ENCODE peak calls at places on chromosomes 4 and X, in seven cellular contexts. One of them, this sample, is unnamed.

GRCh38 chr4:187908079-187908501 is 87.5 kb upstream of the ZFP42 start:
- DNase-seq in hepatocyte: no peak
- DNase-seq in upper lobe of right lung: no peak
- DNase-seq in fibroblast of lung: peak
- DNase-seq in NB4: no peak
- DNase-seq in A549: peak
- DNase-seq in left lung: no peak
- DNase-seq in this sample: no peak

GRCh38 chrX:130086414-130087207 is 23.7 kb downstream of the ELF4 start:
- DNase-seq in hepatocyte: no peak
- DNase-seq in upper lobe of right lung: no peak
- DNase-seq in fibroblast of lung: no peak
- DNase-seq in NB4: peak
- DNase-seq in A549: no peak
- DNase-seq in left lung: peak
- DNase-seq in this sample: peak

GRCh38 chr4:74545488-74545887 is 100.6 kb downstream of the AREG start:
- DNase-seq in hepatocyte: no peak
- DNase-seq in upper lobe of right lung: no peak
- DNase-seq in fibroblast of lung: no peak
- DNase-seq in NB4: no peak
- DNase-seq in A549: peak
- DNase-seq in left lung: peak
- DNase-seq in this sample: no peak

GRCh38 chr4:40622913-40623312 is 6.8 kb downstream of the RBM47 start:
- DNase-seq in hepatocyte: no peak
- DNase-seq in upper lobe of right lung: no peak
- DNase-seq in fibroblast of lung: no peak
- DNase-seq in NB4: no peak
- DNase-seq in A549: peak
- DNase-seq in left lung: no peak
- DNase-seq in this sample: no peak

GRCh38 chr4:182367153-182367552 is 124.0 kb downstream of the TENM3 start:
- DNase-seq in hepatocyte: peak
- DNase-seq in upper lobe of right lung: no peak
- DNase-seq in fibroblast of lung: no peak
- DNase-seq in NB4: no peak
- DNase-seq in A549: no peak
- DNase-seq in left lung: no peak
- DNase-seq in this sample: no peak

GRCh38 chrX:153669174-153669890 is 4.3 kb downstream of the PNCK start:
- DNase-seq in hepatocyte: no peak
- DNase-seq in upper lobe of right lung: peak
- DNase-seq in fibroblast of lung: no peak
- DNase-seq in NB4: peak
- DNase-seq in A549: no peak
- DNase-seq in left lung: peak
- DNase-seq in this sample: peak

GRCh38 chr4:147772459-147772969 is 40.6 kb downstream of the ARHGAP10 start:
- DNase-seq in hepatocyte: no peak
- DNase-seq in upper lobe of right lung: no peak
- DNase-seq in fibroblast of lung: peak
- DNase-seq in NB4: no peak
- DNase-seq in A549: peak
- DNase-seq in left lung: no peak
- DNase-seq in this sample: peak

GRCh38 chrX:4655743-4656142 is 942.3 kb upstream of the PRKX start:
- DNase-seq in hepatocyte: no peak
- DNase-seq in upper lobe of right lung: no peak
- DNase-seq in fibroblast of lung: no peak
- DNase-seq in NB4: no peak
- DNase-seq in A549: no peak
- DNase-seq in left lung: no peak
- DNase-seq in this sample: no peak

GRCh38 chrX:151175283-151176062 is 911 bp upstream of the GPR50 start:
- DNase-seq in hepatocyte: no peak
- DNase-seq in upper lobe of right lung: no peak
- DNase-seq in fibroblast of lung: no peak
- DNase-seq in NB4: no peak
- DNase-seq in A549: no peak
- DNase-seq in left lung: no peak
- DNase-seq in this sample: no peak

GRCh38 chr4:52568351-52568750 is 90.8 kb downstream of the USP46 start:
- DNase-seq in hepatocyte: no peak
- DNase-seq in upper lobe of right lung: no peak
- DNase-seq in fibroblast of lung: no peak
- DNase-seq in NB4: no peak
- DNase-seq in A549: no peak
- DNase-seq in left lung: no peak
- DNase-seq in this sample: no peak

GRCh38 chr4:105422207-105422920 is 51.5 kb downstream of the PPA2 start:
- DNase-seq in hepatocyte: no peak
- DNase-seq in upper lobe of right lung: no peak
- DNase-seq in fibroblast of lung: no peak
- DNase-seq in NB4: no peak
- DNase-seq in A549: no peak
- DNase-seq in left lung: no peak
- DNase-seq in this sample: no peak

GRCh38 chrX:150200820-150201287 is 162.3 kb upstream of the MAMLD1 start:
- DNase-seq in hepatocyte: peak
- DNase-seq in upper lobe of right lung: no peak
- DNase-seq in fibroblast of lung: peak
- DNase-seq in NB4: peak
- DNase-seq in A549: peak
- DNase-seq in left lung: peak
- DNase-seq in this sample: no peak

GRCh38 chr4:48954314-48954713 is 31.8 kb upstream of the CWH43 start:
- DNase-seq in hepatocyte: no peak
- DNase-seq in upper lobe of right lung: no peak
- DNase-seq in fibroblast of lung: no peak
- DNase-seq in NB4: no peak
- DNase-seq in A549: no peak
- DNase-seq in left lung: no peak
- DNase-seq in this sample: no peak

GRCh38 chrX:65528705-65529340 is 5.8 kb downstream of the LAS1L start:
- DNase-seq in hepatocyte: peak
- DNase-seq in upper lobe of right lung: no peak
- DNase-seq in fibroblast of lung: peak
- DNase-seq in NB4: peak
- DNase-seq in A549: peak
- DNase-seq in left lung: no peak
- DNase-seq in this sample: peak

GRCh38 chr4:48944659-48945290 is 38.2 kb upstream of the OCIAD2 start:
- DNase-seq in hepatocyte: no peak
- DNase-seq in upper lobe of right lung: no peak
- DNase-seq in fibroblast of lung: no peak
- DNase-seq in NB4: peak
- DNase-seq in A549: peak
- DNase-seq in left lung: no peak
- DNase-seq in this sample: peak

GRCh38 chr4:16297003-16297402 is 70.7 kb upstream of the TAPT1 start:
- DNase-seq in hepatocyte: no peak
- DNase-seq in upper lobe of right lung: no peak
- DNase-seq in fibroblast of lung: no peak
- DNase-seq in NB4: no peak
- DNase-seq in A549: no peak
- DNase-seq in left lung: no peak
- DNase-seq in this sample: no peak
- TF ChIP-seq CTCF in hepatocyte: no peak
- TF ChIP-seq CTCF in upper lobe of right lung: no peak
- TF ChIP-seq CTCF in fibroblast of lung: no peak
- TF ChIP-seq CTCF in NB4: no peak
- TF ChIP-seq CTCF in A549: no peak
- TF ChIP-seq CTCF in left lung: no peak
- TF ChIP-seq CTCF in this sample: no peak

GRCh38 chrX:25659317-25659716 is 478.8 kb upstream of the MAGEB18 start:
- DNase-seq in hepatocyte: no peak
- DNase-seq in upper lobe of right lung: no peak
- DNase-seq in fibroblast of lung: no peak
- DNase-seq in NB4: no peak
- DNase-seq in A549: no peak
- DNase-seq in left lung: no peak
- DNase-seq in this sample: no peak
- H3K4me3 ChIP-seq in hepatocyte: no peak
- H3K4me3 ChIP-seq in upper lobe of right lung: no peak
- H3K4me3 ChIP-seq in fibroblast of lung: no peak
- H3K4me3 ChIP-seq in NB4: no peak
- H3K4me3 ChIP-seq in A549: no peak
- H3K4me3 ChIP-seq in left lung: no peak
- H3K4me3 ChIP-seq in this sample: no peak

DNA sequence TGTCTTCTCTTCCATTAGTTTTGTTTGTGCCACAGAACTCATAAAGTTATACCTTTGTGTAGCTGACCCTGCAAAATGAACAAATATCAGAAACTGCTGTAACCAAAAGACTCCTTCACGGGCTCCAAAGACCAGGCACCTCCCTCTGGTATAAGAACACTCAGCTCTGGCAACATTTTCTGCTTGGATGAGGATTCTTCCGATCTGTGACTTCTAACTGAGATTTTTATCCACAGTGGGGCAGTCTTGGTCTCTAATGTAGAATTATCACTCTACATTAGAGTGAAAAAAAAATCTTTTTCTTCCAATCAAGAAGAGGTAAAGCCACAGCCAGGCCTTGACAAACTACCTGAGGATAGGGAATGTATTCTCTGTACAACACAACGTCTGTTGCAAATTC is 38.5 kb upstream of the PRSS48 start:
- DNase-seq in hepatocyte: peak
- DNase-seq in upper lobe of right lung: no peak
- DNase-seq in fibroblast of lung: peak
- DNase-seq in NB4: no peak
- DNase-seq in A549: peak
- DNase-seq in left lung: no peak
- DNase-seq in this sample: no peak
- TF ChIP-seq CTCF in hepatocyte: peak
- TF ChIP-seq CTCF in upper lobe of right lung: peak
- TF ChIP-seq CTCF in fibroblast of lung: no peak
- TF ChIP-seq CTCF in NB4: no peak
- TF ChIP-seq CTCF in A549: peak
- TF ChIP-seq CTCF in left lung: no peak
- TF ChIP-seq CTCF in this sample: no peak

DNA sequence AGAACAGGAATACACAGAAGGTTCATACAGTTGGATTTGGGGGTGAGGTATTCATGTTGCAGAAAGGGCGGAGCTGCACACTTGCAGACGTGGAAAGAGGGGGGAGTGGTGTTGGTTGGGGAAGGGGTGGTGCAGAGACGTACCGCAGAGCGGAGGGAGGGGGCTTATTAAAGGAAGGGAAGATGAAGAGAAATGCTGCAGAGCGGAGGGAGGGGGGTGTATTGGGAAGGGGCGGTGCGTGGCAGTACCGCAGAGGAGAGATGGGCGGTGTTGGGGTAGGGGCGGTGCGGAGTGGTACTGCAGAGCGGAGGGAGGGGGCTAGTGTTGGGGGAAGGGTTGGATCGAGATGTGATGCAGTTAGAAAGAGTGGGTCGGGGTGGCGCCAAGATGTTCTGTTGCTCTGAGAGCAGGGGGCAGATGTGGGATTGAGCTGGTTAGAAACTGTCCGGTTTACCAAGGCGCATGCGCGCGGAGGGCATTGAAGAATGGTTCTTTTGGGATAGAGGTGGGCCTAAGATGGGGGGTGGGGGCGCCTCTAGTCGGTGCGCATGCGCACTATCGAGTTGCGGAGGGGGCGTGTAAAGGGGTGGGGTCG is 900 bp downstream of the TRO start:
- DNase-seq in hepatocyte: peak
- DNase-seq in upper lobe of right lung: peak
- DNase-seq in fibroblast of lung: peak
- DNase-seq in NB4: no peak
- DNase-seq in A549: no peak
- DNase-seq in left lung: peak
- DNase-seq in this sample: peak
- H3K4me3 ChIP-seq in hepatocyte: peak
- H3K4me3 ChIP-seq in upper lobe of right lung: peak
- H3K4me3 ChIP-seq in fibroblast of lung: peak
- H3K4me3 ChIP-seq in NB4: no peak
- H3K4me3 ChIP-seq in A549: peak
- H3K4me3 ChIP-seq in left lung: peak
- H3K4me3 ChIP-seq in this sample: peak

This sample was measured in WERI-Rb-1.